ENCODE peak calls at places on chromosome 22, in four cellular contexts. One of them, this sample, is unnamed.

GRCh38 chr22:43319661-43320486 is 23.3 kb downstream of the SCUBE1 start:
- DNase-seq in effector memory CD4-positive, alpha-beta T cell: no peak
- DNase-seq in astrocyte: peak
- DNase-seq in adrenal gland: no peak
- DNase-seq in this sample: no peak

GRCh38 chr22:22235564-22235963 is 9.0 kb upstream of the VPREB1 start:
- DNase-seq in effector memory CD4-positive, alpha-beta T cell: peak
- DNase-seq in astrocyte: no peak
- DNase-seq in adrenal gland: no peak
- DNase-seq in this sample: peak

GRCh38 chr22:42688241-42688913 is 32.3 kb downstream of the A4GALT start:
- DNase-seq in effector memory CD4-positive, alpha-beta T cell: no peak
- DNase-seq in astrocyte: peak
- DNase-seq in adrenal gland: peak
- DNase-seq in this sample: no peak

GRCh38 chr22:25111579-25112517 is 87.8 kb upstream of the CRYBB3 start:
- DNase-seq in effector memory CD4-positive, alpha-beta T cell: no peak
- DNase-seq in astrocyte: no peak
- DNase-seq in adrenal gland: peak
- DNase-seq in this sample: no peak

GRCh38 chr22:35070451-35071093 is 4.6 kb downstream of the ISX start:
- DNase-seq in effector memory CD4-positive, alpha-beta T cell: no peak
- DNase-seq in astrocyte: no peak
- DNase-seq in adrenal gland: no peak
- DNase-seq in this sample: no peak

GRCh38 chr22:42270512-42271190 is at the start of gene TCF20:
- DNase-seq in effector memory CD4-positive, alpha-beta T cell: peak
- DNase-seq in astrocyte: peak
- DNase-seq in adrenal gland: peak
- DNase-seq in this sample: peak

GRCh38 chr22:43262990-43263644 is 76.2 kb upstream of the TTLL12 start:
- DNase-seq in effector memory CD4-positive, alpha-beta T cell: peak
- DNase-seq in astrocyte: peak
- DNase-seq in adrenal gland: no peak
- DNase-seq in this sample: peak

GRCh38 chr22:41603873-41604332 is 14.3 kb upstream of the PMM1 start:
- DNase-seq in effector memory CD4-positive, alpha-beta T cell: peak
- DNase-seq in astrocyte: no peak
- DNase-seq in adrenal gland: no peak
- DNase-seq in this sample: peak

GRCh38 chr22:48845356-48845936 is 982.2 kb downstream of the BRD1 start:
- DNase-seq in effector memory CD4-positive, alpha-beta T cell: no peak
- DNase-seq in astrocyte: no peak
- DNase-seq in adrenal gland: no peak
- DNase-seq in this sample: no peak

GRCh38 chr22:39504071-39504470 is 2.0 kb downstream of the MIEF1 start:
- DNase-seq in effector memory CD4-positive, alpha-beta T cell: no peak
- DNase-seq in astrocyte: no peak
- DNase-seq in adrenal gland: no peak
- DNase-seq in this sample: no peak
- H3K4me3 ChIP-seq in effector memory CD4-positive, alpha-beta T cell: no peak
- H3K4me3 ChIP-seq in astrocyte: no peak
- H3K4me3 ChIP-seq in adrenal gland: no peak
- H3K4me3 ChIP-seq in this sample: no peak

GRCh38 chr22:38924197-38924952 is 33.0 kb upstream of the APOBEC3A start:
- DNase-seq in effector memory CD4-positive, alpha-beta T cell: no peak
- DNase-seq in astrocyte: peak
- DNase-seq in adrenal gland: peak
- DNase-seq in this sample: no peak
- H3K4me3 ChIP-seq in effector memory CD4-positive, alpha-beta T cell: no peak
- H3K4me3 ChIP-seq in astrocyte: peak
- H3K4me3 ChIP-seq in adrenal gland: no peak
- H3K4me3 ChIP-seq in this sample: no peak

GRCh38 chr22:46007003-46007847 is 30.3 kb upstream of the WNT7B start:
- DNase-seq in effector memory CD4-positive, alpha-beta T cell: no peak
- DNase-seq in astrocyte: peak
- DNase-seq in adrenal gland: peak
- DNase-seq in this sample: no peak

GRCh38 chr22:46006379-46007002 is 29.5 kb upstream of the WNT7B start:
- DNase-seq in effector memory CD4-positive, alpha-beta T cell: peak
- DNase-seq in astrocyte: peak
- DNase-seq in adrenal gland: peak
- DNase-seq in this sample: peak

GRCh38 chr22:46008291-46008690 is 31.3 kb upstream of the WNT7B start:
- DNase-seq in effector memory CD4-positive, alpha-beta T cell: no peak
- DNase-seq in astrocyte: peak
- DNase-seq in adrenal gland: no peak
- DNase-seq in this sample: no peak

GRCh38 chr22:46008836-46009596 is 32.1 kb upstream of the WNT7B start:
- DNase-seq in effector memory CD4-positive, alpha-beta T cell: no peak
- DNase-seq in astrocyte: no peak
- DNase-seq in adrenal gland: no peak
- DNase-seq in this sample: no peak

DNA sequence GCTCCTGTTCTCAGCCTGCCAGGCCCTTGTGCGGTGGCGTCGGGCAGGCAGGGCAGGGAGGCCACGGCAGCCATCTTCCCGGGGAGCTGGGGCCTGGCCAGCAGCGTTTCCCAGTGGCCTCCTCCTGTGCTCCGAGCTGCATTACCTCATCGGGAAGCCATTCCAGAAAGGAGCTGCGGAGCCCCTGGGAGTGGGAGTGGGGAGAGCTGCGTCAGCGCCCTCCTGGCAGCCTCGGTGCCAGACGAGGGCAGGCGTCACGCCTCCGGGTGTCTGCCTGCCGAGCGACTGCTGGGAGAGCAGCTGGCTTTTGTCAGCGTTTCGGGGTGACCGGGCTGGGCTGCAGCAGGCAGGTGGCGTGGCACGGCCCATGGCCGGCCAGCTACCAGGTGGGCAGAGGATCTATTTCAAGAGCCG is 30.9 kb upstream of the WNT7B start:
- DNase-seq in effector memory CD4-positive, alpha-beta T cell: no peak
- DNase-seq in astrocyte: peak
- DNase-seq in adrenal gland: no peak
- DNase-seq in this sample: no peak
- H3K4me3 ChIP-seq in effector memory CD4-positive, alpha-beta T cell: no peak
- H3K4me3 ChIP-seq in astrocyte: peak
- H3K4me3 ChIP-seq in adrenal gland: no peak
- H3K4me3 ChIP-seq in this sample: no peak

GRCh38 chr22:37064553-37064952 is 13.0 kb downstream of the KCTD17 start:
- DNase-seq in effector memory CD4-positive, alpha-beta T cell: no peak
- DNase-seq in astrocyte: no peak
- DNase-seq in adrenal gland: no peak
- DNase-seq in this sample: no peak

GRCh38 chr22:37062657-37063381 is 11.3 kb downstream of the KCTD17 start:
- DNase-seq in effector memory CD4-positive, alpha-beta T cell: no peak
- DNase-seq in astrocyte: no peak
- DNase-seq in adrenal gland: no peak
- DNase-seq in this sample: no peak

GRCh38 chr22:37065961-37066360 is 14.4 kb downstream of the KCTD17 start:
- DNase-seq in effector memory CD4-positive, alpha-beta T cell: no peak
- DNase-seq in astrocyte: no peak
- DNase-seq in adrenal gland: no peak
- DNase-seq in this sample: no peak

GRCh38 chr22:37063436-37064420 is 12.2 kb downstream of the KCTD17 start:
- DNase-seq in effector memory CD4-positive, alpha-beta T cell: no peak
- DNase-seq in astrocyte: no peak
- DNase-seq in adrenal gland: no peak
- DNase-seq in this sample: peak

GRCh38 chr22:37065149-37065548 is 13.6 kb downstream of the KCTD17 start:
- DNase-seq in effector memory CD4-positive, alpha-beta T cell: no peak
- DNase-seq in astrocyte: no peak
- DNase-seq in adrenal gland: no peak
- DNase-seq in this sample: no peak
- H3K4me3 ChIP-seq in effector memory CD4-positive, alpha-beta T cell: no peak
- H3K4me3 ChIP-seq in astrocyte: no peak
- H3K4me3 ChIP-seq in adrenal gland: no peak
- H3K4me3 ChIP-seq in this sample: no peak

GRCh38 chr22:18111759-18112330 is 1.2 kb downstream of the TUBA8 start:
- DNase-seq in effector memory CD4-positive, alpha-beta T cell: no peak
- DNase-seq in astrocyte: no peak
- DNase-seq in adrenal gland: no peak
- DNase-seq in this sample: no peak

GRCh38 chr22:18110944-18111758 is 542 bp downstream of the TUBA8 start:
- DNase-seq in effector memory CD4-positive, alpha-beta T cell: no peak
- DNase-seq in astrocyte: no peak
- DNase-seq in adrenal gland: no peak
- DNase-seq in this sample: no peak

GRCh38 chr22:18110194-18110943 is at the start of gene TUBA8:
- DNase-seq in effector memory CD4-positive, alpha-beta T cell: no peak
- DNase-seq in astrocyte: peak
- DNase-seq in adrenal gland: peak
- DNase-seq in this sample: no peak

GRCh38 chr22:18108187-18108586 is 2.4 kb upstream of the TUBA8 start:
- DNase-seq in effector memory CD4-positive, alpha-beta T cell: no peak
- DNase-seq in astrocyte: no peak
- DNase-seq in adrenal gland: no peak
- DNase-seq in this sample: no peak

GRCh38 chr22:18109410-18110193 is 1.0 kb upstream of the TUBA8 start:
- DNase-seq in effector memory CD4-positive, alpha-beta T cell: no peak
- DNase-seq in astrocyte: no peak
- DNase-seq in adrenal gland: no peak
- DNase-seq in this sample: no peak
- H3K4me3 ChIP-seq in effector memory CD4-positive, alpha-beta T cell: peak
- H3K4me3 ChIP-seq in astrocyte: no peak
- H3K4me3 ChIP-seq in adrenal gland: no peak
- H3K4me3 ChIP-seq in this sample: no peak

DNA sequence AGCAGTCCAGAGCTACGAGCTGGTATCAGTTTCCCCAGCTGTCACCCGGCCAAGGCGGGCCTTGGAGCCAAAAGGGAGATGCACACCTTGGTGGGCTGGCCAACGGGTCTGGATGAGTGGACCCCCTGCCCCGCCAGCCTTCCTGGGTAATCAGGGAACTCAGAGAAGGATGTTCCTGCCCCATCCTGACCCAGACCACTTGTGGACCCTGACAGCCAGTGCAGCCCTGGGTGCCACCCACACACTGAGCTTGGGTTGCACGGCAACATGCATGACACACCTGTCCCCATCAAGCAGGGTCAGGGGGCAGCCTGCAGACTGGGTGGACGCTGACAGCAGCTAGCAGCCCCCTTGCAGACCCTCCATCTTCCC is 8.6 kb downstream of the SLC25A1 start:
- DNase-seq in effector memory CD4-positive, alpha-beta T cell: no peak
- DNase-seq in astrocyte: no peak
- DNase-seq in adrenal gland: no peak
- DNase-seq in this sample: no peak
- H3K4me3 ChIP-seq in effector memory CD4-positive, alpha-beta T cell: peak
- H3K4me3 ChIP-seq in astrocyte: peak
- H3K4me3 ChIP-seq in adrenal gland: no peak
- H3K4me3 ChIP-seq in this sample: peak

GRCh38 chr22:17774206-17774927 is at the start of gene BID:
- DNase-seq in effector memory CD4-positive, alpha-beta T cell: peak
- DNase-seq in astrocyte: no peak
- DNase-seq in adrenal gland: peak
- DNase-seq in this sample: peak

GRCh38 chr22:17773606-17774205 is 563 bp downstream of the BID start:
- DNase-seq in effector memory CD4-positive, alpha-beta T cell: peak
- DNase-seq in astrocyte: no peak
- DNase-seq in adrenal gland: peak
- DNase-seq in this sample: peak

GRCh38 chr22:17775781-17776470 is 1.7 kb upstream of the BID start:
- DNase-seq in effector memory CD4-positive, alpha-beta T cell: no peak
- DNase-seq in astrocyte: no peak
- DNase-seq in adrenal gland: no peak
- DNase-seq in this sample: peak

GRCh38 chr22:17772963-17773605 is 1.2 kb downstream of the BID start:
- DNase-seq in effector memory CD4-positive, alpha-beta T cell: no peak
- DNase-seq in astrocyte: peak
- DNase-seq in adrenal gland: no peak
- DNase-seq in this sample: no peak

GRCh38 chr22:17774928-17775675 is 833 bp upstream of the BID start:
- DNase-seq in effector memory CD4-positive, alpha-beta T cell: no peak
- DNase-seq in astrocyte: no peak
- DNase-seq in adrenal gland: no peak
- DNase-seq in this sample: no peak
- H3K4me3 ChIP-seq in effector memory CD4-positive, alpha-beta T cell: peak
- H3K4me3 ChIP-seq in astrocyte: no peak
- H3K4me3 ChIP-seq in adrenal gland: no peak
- H3K4me3 ChIP-seq in this sample: no peak

GRCh38 chr22:29480262-29480511 is 169 bp downstream of the NEFH start:
- DNase-seq in effector memory CD4-positive, alpha-beta T cell: no peak
- DNase-seq in astrocyte: no peak
- DNase-seq in adrenal gland: no peak
- DNase-seq in this sample: no peak

GRCh38 chr22:29477919-29478318 is 2.1 kb upstream of the NEFH start:
- DNase-seq in effector memory CD4-positive, alpha-beta T cell: no peak
- DNase-seq in astrocyte: no peak
- DNase-seq in adrenal gland: no peak
- DNase-seq in this sample: no peak

GRCh38 chr22:29479417-29480261 is at the start of gene NEFH:
- DNase-seq in effector memory CD4-positive, alpha-beta T cell: no peak
- DNase-seq in astrocyte: no peak
- DNase-seq in adrenal gland: peak
- DNase-seq in this sample: no peak

GRCh38 chr22:29480512-29481264 is 670 bp downstream of the NEFH start:
- DNase-seq in effector memory CD4-positive, alpha-beta T cell: no peak
- DNase-seq in astrocyte: peak
- DNase-seq in adrenal gland: peak
- DNase-seq in this sample: no peak

DNA sequence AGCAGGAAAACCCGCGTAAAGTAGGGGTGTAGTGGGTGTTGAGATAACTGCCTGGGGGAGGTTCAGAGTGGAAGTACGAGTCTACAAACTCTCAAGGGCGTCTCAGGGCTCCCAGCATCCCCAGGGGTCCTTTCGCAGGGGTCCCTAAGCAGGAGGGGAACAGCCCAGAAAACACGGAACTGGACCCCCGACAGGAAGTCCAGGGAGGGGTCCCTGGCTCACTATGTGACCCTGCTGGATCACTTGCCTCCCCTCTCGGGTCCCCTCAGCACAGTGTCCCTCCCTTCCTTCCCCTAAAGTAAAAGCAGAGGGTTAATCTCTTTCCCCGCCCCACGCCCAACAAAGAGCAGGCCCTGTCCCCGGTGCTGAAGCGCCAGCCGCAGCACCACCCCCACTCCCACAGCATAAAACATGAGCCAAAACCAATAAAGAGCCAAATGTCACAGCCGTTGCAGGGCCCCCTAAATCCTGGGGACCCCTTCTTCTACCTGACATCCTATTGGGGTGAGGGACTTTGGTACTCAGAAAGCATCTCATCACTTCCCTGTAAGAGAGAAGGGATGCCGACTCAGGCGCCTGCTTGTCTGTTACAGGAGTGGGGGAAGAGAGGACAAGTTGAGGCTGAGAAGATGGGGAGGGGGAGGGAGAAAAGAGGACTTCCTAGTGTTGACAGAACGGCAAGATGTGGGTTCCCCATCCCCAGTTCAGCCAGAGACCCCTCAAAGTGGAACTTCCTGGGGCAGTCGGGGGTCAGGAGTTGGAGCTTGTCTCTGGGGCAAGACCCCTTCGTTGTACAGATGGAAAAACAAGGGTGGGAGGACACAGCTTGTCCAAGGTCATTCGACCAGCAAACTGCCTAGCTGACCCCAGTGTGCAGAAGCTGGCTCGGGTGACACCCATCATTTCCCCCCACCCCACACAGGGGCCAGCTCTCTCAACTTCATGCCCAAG is 1.4 kb upstream of the NEFH start:
- DNase-seq in effector memory CD4-positive, alpha-beta T cell: no peak
- DNase-seq in astrocyte: no peak
- DNase-seq in adrenal gland: peak
- DNase-seq in this sample: peak
- H3K4me3 ChIP-seq in effector memory CD4-positive, alpha-beta T cell: no peak
- H3K4me3 ChIP-seq in astrocyte: no peak
- H3K4me3 ChIP-seq in adrenal gland: no peak
- H3K4me3 ChIP-seq in this sample: no peak